ENCODE peak calls at places on chromosomes 12 and 14, in six cellular contexts. One of them, this sample, is unnamed.
A peak's percentile ranks its signal among the peaks of the same experiment; 100 is the strongest.

GRCh38 chr12:104730761-104731160 is 227.3 kb downstream of the SLC41A2 start:
- DNase-seq in cardiac muscle cell: no peak
- DNase-seq in coronary artery: no peak
- DNase-seq in fibroblast of lung: no peak
- DNase-seq in mucosa of gallbladder: no peak
- DNase-seq in activated T-helper 1 cell treated with anti-CD3 and anti-CD28 coated beads, Interleukin-12 subunit alpha, Interleukin-12 subunit beta, Interleukin-2, Interleukin-4 antibody, amounts not matched to agents 30 ng/mL and 10 ng/mL and 1 ng/mL, durations not matched to agents 14 hours and 24 hours and 36 hours: no peak
- DNase-seq in this sample: no peak

GRCh38 chr12:1826867-1827705 is 6.7 kb downstream of the LRTM2 start:
- DNase-seq in coronary artery: no peak
- DNase-seq in mucosa of gallbladder: no peak
- DNase-seq in fibroblast of lung: no peak
- DNase-seq in activated T-helper 1 cell treated with anti-CD3 and anti-CD28 coated beads, Interleukin-12 subunit alpha, Interleukin-12 subunit beta, Interleukin-2, Interleukin-4 antibody, amounts not matched to agents 30 ng/mL and 10 ng/mL and 1 ng/mL, durations not matched to agents 14 hours and 24 hours and 36 hours: no peak
- DNase-seq in cardiac muscle cell: peak; percentile 32
- DNase-seq in this sample: no peak

GRCh38 chr12:46200551-46200950 is 68.3 kb downstream of the SLC38A1 start:
- DNase-seq in mucosa of gallbladder: no peak
- DNase-seq in fibroblast of lung: no peak
- DNase-seq in coronary artery: no peak
- DNase-seq in cardiac muscle cell: no peak
- DNase-seq in activated T-helper 1 cell treated with anti-CD3 and anti-CD28 coated beads, Interleukin-12 subunit alpha, Interleukin-12 subunit beta, Interleukin-2, Interleukin-4 antibody, amounts not matched to agents 30 ng/mL and 10 ng/mL and 1 ng/mL, durations not matched to agents 14 hours and 24 hours and 36 hours: no peak
- DNase-seq in this sample: no peak

GRCh38 chr14:65414961-65415589 is 2.5 kb downstream of the FUT8 start:
- DNase-seq in activated T-helper 1 cell treated with anti-CD3 and anti-CD28 coated beads, Interleukin-12 subunit alpha, Interleukin-12 subunit beta, Interleukin-2, Interleukin-4 antibody, amounts not matched to agents 30 ng/mL and 10 ng/mL and 1 ng/mL, durations not matched to agents 14 hours and 24 hours and 36 hours: no peak
- DNase-seq in fibroblast of lung: peak; percentile 35
- DNase-seq in mucosa of gallbladder: no peak
- DNase-seq in cardiac muscle cell: peak; percentile 30
- DNase-seq in coronary artery: no peak
- DNase-seq in this sample: no peak

GRCh38 chr12:108616941-108617858 is 16.5 kb downstream of the SELPLG start:
- DNase-seq in mucosa of gallbladder: no peak
- DNase-seq in coronary artery: no peak
- DNase-seq in fibroblast of lung: peak; percentile 37
- DNase-seq in activated T-helper 1 cell treated with anti-CD3 and anti-CD28 coated beads, Interleukin-12 subunit alpha, Interleukin-12 subunit beta, Interleukin-2, Interleukin-4 antibody, amounts not matched to agents 30 ng/mL and 10 ng/mL and 1 ng/mL, durations not matched to agents 14 hours and 24 hours and 36 hours: peak; percentile 80
- DNase-seq in cardiac muscle cell: no peak
- DNase-seq in this sample: no peak

GRCh38 chr14:51441001-51441400 is 201.0 kb downstream of the TMX1 start:
- DNase-seq in mucosa of gallbladder: no peak
- DNase-seq in activated T-helper 1 cell treated with anti-CD3 and anti-CD28 coated beads, Interleukin-12 subunit alpha, Interleukin-12 subunit beta, Interleukin-2, Interleukin-4 antibody, amounts not matched to agents 30 ng/mL and 10 ng/mL and 1 ng/mL, durations not matched to agents 14 hours and 24 hours and 36 hours: no peak
- DNase-seq in coronary artery: no peak
- DNase-seq in cardiac muscle cell: no peak
- DNase-seq in fibroblast of lung: no peak
- DNase-seq in this sample: no peak

GRCh38 chr14:86787782-86788181 is 1205.2 kb downstream of the GALC start:
- DNase-seq in cardiac muscle cell: peak; percentile 4
- DNase-seq in activated T-helper 1 cell treated with anti-CD3 and anti-CD28 coated beads, Interleukin-12 subunit alpha, Interleukin-12 subunit beta, Interleukin-2, Interleukin-4 antibody, amounts not matched to agents 30 ng/mL and 10 ng/mL and 1 ng/mL, durations not matched to agents 14 hours and 24 hours and 36 hours: no peak
- DNase-seq in coronary artery: no peak
- DNase-seq in mucosa of gallbladder: no peak
- DNase-seq in fibroblast of lung: peak; percentile 14
- DNase-seq in this sample: no peak

GRCh38 chr12:121778567-121779421 is 14.7 kb downstream of the RHOF start:
- DNase-seq in cardiac muscle cell: no peak
- DNase-seq in fibroblast of lung: no peak
- DNase-seq in activated T-helper 1 cell treated with anti-CD3 and anti-CD28 coated beads, Interleukin-12 subunit alpha, Interleukin-12 subunit beta, Interleukin-2, Interleukin-4 antibody, amounts not matched to agents 30 ng/mL and 10 ng/mL and 1 ng/mL, durations not matched to agents 14 hours and 24 hours and 36 hours: no peak
- DNase-seq in mucosa of gallbladder: no peak
- DNase-seq in coronary artery: no peak
- DNase-seq in this sample: no peak

GRCh38 chr14:99980299-99980698 is 84.9 kb upstream of the EVL start:
- DNase-seq in cardiac muscle cell: no peak
- DNase-seq in activated T-helper 1 cell treated with anti-CD3 and anti-CD28 coated beads, Interleukin-12 subunit alpha, Interleukin-12 subunit beta, Interleukin-2, Interleukin-4 antibody, amounts not matched to agents 30 ng/mL and 10 ng/mL and 1 ng/mL, durations not matched to agents 14 hours and 24 hours and 36 hours: no peak
- DNase-seq in coronary artery: no peak
- DNase-seq in fibroblast of lung: no peak
- DNase-seq in mucosa of gallbladder: no peak
- DNase-seq in this sample: no peak

GRCh38 chr14:50736932-50737419 is 68.9 kb upstream of the SAV1 start:
- DNase-seq in cardiac muscle cell: no peak
- DNase-seq in fibroblast of lung: no peak
- DNase-seq in coronary artery: no peak
- DNase-seq in mucosa of gallbladder: no peak
- DNase-seq in activated T-helper 1 cell treated with anti-CD3 and anti-CD28 coated beads, Interleukin-12 subunit alpha, Interleukin-12 subunit beta, Interleukin-2, Interleukin-4 antibody, amounts not matched to agents 30 ng/mL and 10 ng/mL and 1 ng/mL, durations not matched to agents 14 hours and 24 hours and 36 hours: peak; percentile 18
- DNase-seq in this sample: no peak

GRCh38 chr12:70607107-70607506 is 30.1 kb downstream of the PTPRB start:
- DNase-seq in fibroblast of lung: no peak
- DNase-seq in coronary artery: no peak
- DNase-seq in activated T-helper 1 cell treated with anti-CD3 and anti-CD28 coated beads, Interleukin-12 subunit alpha, Interleukin-12 subunit beta, Interleukin-2, Interleukin-4 antibody, amounts not matched to agents 30 ng/mL and 10 ng/mL and 1 ng/mL, durations not matched to agents 14 hours and 24 hours and 36 hours: no peak
- DNase-seq in cardiac muscle cell: no peak
- DNase-seq in mucosa of gallbladder: no peak
- DNase-seq in this sample: no peak

GRCh38 chr14:99395904-99396530 is 84.6 kb downstream of the SETD3 start:
- DNase-seq in mucosa of gallbladder: no peak
- DNase-seq in fibroblast of lung: peak; percentile 88
- DNase-seq in cardiac muscle cell: no peak
- DNase-seq in activated T-helper 1 cell treated with anti-CD3 and anti-CD28 coated beads, Interleukin-12 subunit alpha, Interleukin-12 subunit beta, Interleukin-2, Interleukin-4 antibody, amounts not matched to agents 30 ng/mL and 10 ng/mL and 1 ng/mL, durations not matched to agents 14 hours and 24 hours and 36 hours: no peak
- DNase-seq in coronary artery: no peak
- DNase-seq in this sample: no peak

GRCh38 chr14:53509845-53510244 is 356.7 kb upstream of the DDHD1 start:
- DNase-seq in mucosa of gallbladder: peak; percentile 33
- DNase-seq in cardiac muscle cell: no peak
- DNase-seq in coronary artery: peak; percentile 76
- DNase-seq in fibroblast of lung: no peak
- DNase-seq in activated T-helper 1 cell treated with anti-CD3 and anti-CD28 coated beads, Interleukin-12 subunit alpha, Interleukin-12 subunit beta, Interleukin-2, Interleukin-4 antibody, amounts not matched to agents 30 ng/mL and 10 ng/mL and 1 ng/mL, durations not matched to agents 14 hours and 24 hours and 36 hours: no peak
- DNase-seq in this sample: no peak

GRCh38 chr14:103122578-103123127 is 608 bp upstream of the TNFAIP2 start:
- DNase-seq in fibroblast of lung: peak; percentile 39
- DNase-seq in cardiac muscle cell: no peak
- DNase-seq in mucosa of gallbladder: no peak
- DNase-seq in activated T-helper 1 cell treated with anti-CD3 and anti-CD28 coated beads, Interleukin-12 subunit alpha, Interleukin-12 subunit beta, Interleukin-2, Interleukin-4 antibody, amounts not matched to agents 30 ng/mL and 10 ng/mL and 1 ng/mL, durations not matched to agents 14 hours and 24 hours and 36 hours: no peak
- DNase-seq in coronary artery: no peak
- DNase-seq in this sample: no peak

This sample was measured in neural crest cell.